ENCODE peak calls at places on chromosomes 12 and 14, in seven cellular contexts. A is DMS79 treated with DMSO at 0.1 percent for 48 hours; B is GM23248; U is stimulated activated CD4-positive, alpha-beta T cell treated with anti-CD3 and anti-CD28 coated beads, Interleukin-1b, Interleukin-23, amount 100 ng/mL, for 1 hour; I is fibroblast of mammary gland; E is central memory CD8-positive, alpha-beta T cell; J is RPMI8226. M is an unnamed sample.

GRCh38 chr14:103576371-103577024 is 13.7 kb downstream of the COA8 start:
- DNase-seq in A (peak), E (no peak), U (no peak), J (no peak), I (peak), B (peak), M (peak)

GRCh38 chr14:94601961-94602391 is 10.2 kb upstream of the SERPINA3 start:
- DNase-seq in J (no peak), A (no peak), E (no peak), U (no peak), B (peak), I (peak), M (no peak)

GRCh38 chr14:101132051-101132541 is 228.6 kb upstream of the RTL1 start:
- DNase-seq in A (no peak), J (no peak), E (peak), I (no peak), U (no peak), B (no peak), M (no peak)

GRCh38 chr14:74299061-74299545 is 3.6 kb downstream of the ABCD4 start:
- DNase-seq in A (no peak), U (no peak), I (peak), E (no peak), B (peak), J (no peak), M (no peak)

GRCh38 chr12:19624401-19624930 is 185.2 kb downstream of the AEBP2 start:
- DNase-seq in I (no peak), A (no peak), U (no peak), E (no peak), B (no peak), J (peak), M (no peak)

GRCh38 chr12:120787889-120788288 is 62.3 kb downstream of the ACADS start:
- DNase-seq in U (no peak), B (no peak), I (no peak), J (no peak), E (no peak), A (no peak), M (no peak)

GRCh38 chr12:120584343-120585149 is 3.3 kb upstream of the POP5 start:
- DNase-seq in J (peak), A (peak), U (peak), I (peak), B (peak), E (peak), M (peak)

GRCh38 chr12:89756100-89756637 is 47.5 kb upstream of the ATP2B1 start:
- DNase-seq in E (no peak), I (no peak), A (no peak), B (no peak), J (no peak), U (no peak), M (no peak)

GRCh38 chr12:92036771-92037453 is 108.7 kb downstream of the BTG1 start:
- DNase-seq in U (no peak), E (no peak), I (peak), A (no peak), J (no peak), B (no peak), M (no peak)

GRCh38 chr12:6921996-6922935 is 5.5 kb upstream of the ATN1 start:
- DNase-seq in E (no peak), A (no peak), U (no peak), B (no peak), I (no peak), J (peak), M (no peak)

GRCh38 chr14:39957290-39957689 is 525.1 kb upstream of the FBXO33 start:
- DNase-seq in J (no peak), A (no peak), U (no peak), I (no peak), E (no peak), B (no peak), M (no peak)

M was measured in NCI-H82.